ENCODE peak calls at places on chromosomes 5 and 9, in ten cellular contexts. A is A549, C is uterus, G is heart left ventricle, Q is NB4, B is upper lobe of left lung, E is HepG2, U is body of pancreas, H is transverse colon, P is tibial nerve. F is an unnamed sample.
A peak's percentile ranks its signal among the peaks of the same experiment; 100 is the strongest.

GRCh38 chr5:61301820-61302563 is 30.1 kb upstream of the ZSWIM6 start:
- DNase-seq in B (no peak), A (peak; percentile 90), P (peak; percentile 26), E (peak; percentile 98), Q (no peak), G (peak; percentile 72), U (peak; percentile 84), C (no peak), H (peak; percentile 66), F (peak; percentile 47)

GRCh38 chr9:77943053-77943452 is 88.6 kb downstream of the GNAQ start:
- DNase-seq in H (no peak), P (no peak), Q (peak; percentile 68), U (no peak), G (no peak), B (no peak), E (no peak), C (no peak), A (no peak), F (no peak)

GRCh38 chr5:87229780-87230179 is 37.9 kb upstream of the RASA1 start:
- DNase-seq in E (no peak), Q (no peak), H (no peak), P (no peak), U (no peak), C (no peak), A (no peak), G (no peak), B (no peak), F (no peak)

GRCh38 chr5:53819482-53819881 is 259.0 kb downstream of the NDUFS4 start:
- DNase-seq in Q (peak; percentile 2), H (no peak), B (no peak), P (no peak), G (no peak), E (no peak), C (no peak), A (no peak), U (no peak), F (no peak)

GRCh38 chr9:69130456-69131441 is 43.3 kb upstream of the TJP2 start:
- DNase-seq in B (no peak), H (no peak), U (no peak), Q (no peak), G (no peak), E (no peak), P (peak; percentile 64), A (no peak), C (peak; percentile 28), F (no peak)

GRCh38 chr5:143383988-143384387 is 19.5 kb downstream of the NR3C1 start:
- DNase-seq in C (no peak), H (no peak), B (no peak), E (no peak), Q (peak; percentile 23), U (no peak), P (no peak), A (no peak), G (no peak), F (no peak)

GRCh38 chr5:122880170-122880689 is 34.8 kb downstream of the SNX24 start:
- DNase-seq in U (no peak), B (no peak), Q (no peak), E (no peak), G (no peak), C (no peak), P (no peak), H (no peak), A (no peak), F (no peak)

GRCh38 chr5:160188151-160188967 is 40.9 kb upstream of the FABP6 start:
- DNase-seq in U (peak; percentile 68), C (peak; percentile 65), P (peak; percentile 24), E (no peak), H (peak; percentile 44), G (peak; percentile 80), B (peak; percentile 89), A (peak; percentile 31), Q (peak; percentile 41), F (peak; percentile 39)

GRCh38 chr9:111148994-111149759 is 110.9 kb upstream of the LPAR1 start:
- DNase-seq in A (no peak), G (peak; percentile 47), U (no peak), Q (peak; percentile 3), H (no peak), B (no peak), C (peak; percentile 23), E (peak; percentile 5), P (peak; percentile 18), F (no peak)

GRCh38 chr9:1050125-1050895 is at the start of gene DMRT2:
- DNase-seq in E (peak; percentile 51), P (peak; percentile 89), G (peak; percentile 91), C (peak; percentile 70), B (peak; percentile 92), Q (peak; percentile 98), H (peak; percentile 93), A (peak; percentile 81), U (peak; percentile 88), F (peak; percentile 84)

GRCh38 chr9:35605336-35606137 is 475 bp downstream of the TESK1 start:
- DNase-seq in G (peak; percentile 54), U (no peak), C (peak; percentile 42), P (no peak), A (peak; percentile 69), E (no peak), H (peak; percentile 35), B (peak; percentile 83), Q (peak; percentile 63), F (peak; percentile 92)

GRCh38 chr5:160174780-160175437 is 54.4 kb upstream of the FABP6 start:
- DNase-seq in E (no peak), C (no peak), H (no peak), G (no peak), A (no peak), U (no peak), B (no peak), Q (no peak), P (no peak), F (no peak)

GRCh38 chr5:142063376-142063775 is 45.2 kb upstream of the NDFIP1 start:
- DNase-seq in B (no peak), C (no peak), Q (no peak), H (no peak), U (no peak), G (no peak), P (no peak), E (no peak), A (no peak), F (no peak)
- H3K4me3 ChIP-seq in B (no peak overlapping the region), C (no peak overlapping the region), Q (no peak overlapping the region), H (no peak overlapping the region), U (no peak overlapping the region), G (peak overlapping the region; percentile 40), P (peak overlapping the region; percentile 17), E (no peak overlapping the region), A (no peak overlapping the region), F (no peak overlapping the region)

GRCh38 chr9:137067860-137068538 is 2.4 kb downstream of the SAPCD2 start:
- DNase-seq in P (peak; percentile 67), H (peak; percentile 90), A (peak; percentile 88), U (peak; percentile 87), C (peak; percentile 65), B (peak; percentile 71), Q (peak; percentile 87), E (peak; percentile 82), G (peak; percentile 82), F (peak; percentile 96)
- TF ChIP-seq CTCF in P (peak; percentile 84), H (peak; percentile 96), A (peak; percentile 73), U (peak; percentile 72), C (peak; percentile 73), B (peak; percentile 83), Q (peak; percentile 76), E (peak; percentile 83), G (peak; percentile 83), F (peak; percentile 7)

DNA sequence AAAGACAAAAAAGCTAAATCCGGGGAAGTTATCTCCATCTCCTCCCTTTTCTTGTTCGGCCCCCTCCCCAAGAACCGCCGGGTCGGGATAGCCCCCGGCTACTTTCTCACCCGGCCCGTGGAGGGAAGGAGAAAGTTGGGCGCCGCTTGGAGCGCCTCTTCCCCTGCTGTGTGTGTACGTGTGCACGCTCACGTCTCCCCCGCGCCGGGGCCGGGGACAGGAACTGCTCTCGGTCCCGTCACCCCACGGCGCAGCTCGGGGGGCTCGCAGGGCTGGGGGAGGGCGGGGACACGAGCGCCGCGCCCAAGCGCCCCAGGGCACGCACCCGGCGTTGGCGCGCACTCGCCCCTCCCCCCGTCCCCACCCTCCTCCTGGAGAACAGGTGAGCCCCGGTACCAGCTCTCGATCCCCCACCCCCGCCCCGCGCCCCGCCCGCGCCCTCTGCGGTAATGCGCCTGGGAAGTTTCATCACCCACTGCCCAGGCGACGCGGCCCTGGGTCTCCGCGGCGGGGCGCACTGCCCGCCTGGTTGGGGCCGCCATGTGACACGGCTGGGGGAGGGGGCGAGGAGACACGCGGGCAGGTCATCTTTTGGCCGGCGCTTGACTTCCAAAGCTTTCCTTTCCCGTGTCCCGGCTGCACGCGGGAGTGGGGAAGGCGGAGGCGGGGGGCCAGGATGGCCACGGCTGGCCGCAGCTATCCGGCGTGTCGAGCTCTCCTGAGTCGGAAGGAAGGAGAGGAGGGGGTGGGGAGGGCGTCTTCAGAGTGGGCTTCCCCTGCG is 1.3 kb upstream of the STC2 start:
- DNase-seq in U (peak; percentile 45), P (no peak), B (peak; percentile 85), H (no peak), Q (peak; percentile 26), G (peak; percentile 44), C (no peak), A (no peak), E (peak; percentile 72), F (no peak)
- TF ChIP-seq POLR2A in U (no peak), P (no peak), B (no peak), H (no peak), Q (no peak), G (no peak), C (no peak), A (no peak), E (peak; percentile 5), F (no peak)

GRCh38 chr5:172187118-172188032 is 649 bp downstream of the STK10 start:
- DNase-seq in Q (peak; percentile 84), C (peak; percentile 46), P (peak; percentile 43), G (peak; percentile 77), A (peak; percentile 79), B (peak; percentile 92), U (peak; percentile 31), E (peak; percentile 44), H (peak; percentile 81), F (peak; percentile 93)

GRCh38 chr5:172188033-172188892 is at the start of gene STK10:
- DNase-seq in E (peak; percentile 80), Q (peak; percentile 97), H (peak; percentile 94), A (peak; percentile 97), C (peak; percentile 83), G (peak; percentile 95), B (peak; percentile 98), U (peak; percentile 91), P (peak; percentile 73), F (peak; percentile 83)

GRCh38 chr5:172183881-172184280 is 4.1 kb downstream of the STK10 start:
- DNase-seq in Q (no peak), E (no peak), H (no peak), U (no peak), C (no peak), P (no peak), B (no peak), A (no peak), G (no peak), F (no peak)

GRCh38 chr5:172185096-172185461 is 2.9 kb downstream of the STK10 start:
- DNase-seq in H (no peak), C (no peak), A (no peak), G (no peak), P (no peak), B (no peak), Q (no peak), U (no peak), E (no peak), F (no peak)

DNA sequence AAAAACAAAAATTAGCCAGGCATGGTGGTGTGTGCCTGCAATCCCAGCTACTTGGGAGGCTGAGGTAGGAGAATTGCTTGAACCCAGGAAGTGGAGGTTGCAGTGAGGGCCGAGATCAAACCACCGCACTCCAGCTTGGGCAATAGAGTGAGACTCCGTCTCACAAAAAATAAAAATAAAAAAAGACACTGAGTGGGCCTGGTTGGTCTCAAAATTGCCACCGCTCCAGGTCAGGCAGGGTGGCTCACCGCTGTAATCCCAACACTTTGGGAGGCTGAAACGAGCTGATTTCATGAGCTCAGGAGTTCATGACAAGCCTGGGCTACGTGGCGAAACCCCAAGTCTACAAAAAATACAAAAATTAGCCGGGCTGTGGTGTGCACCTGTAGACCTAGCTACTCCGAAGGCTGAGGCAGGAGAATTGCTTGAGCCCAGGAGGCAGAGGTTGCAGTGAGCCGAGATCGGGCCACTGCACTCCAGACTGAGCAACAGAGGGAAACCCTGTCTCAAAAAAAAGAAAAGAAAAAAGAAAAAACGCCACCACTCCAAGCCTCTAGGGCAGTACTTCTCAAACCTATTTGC is 1.8 kb downstream of the STK10 start:
- DNase-seq in Q (no peak), U (no peak), G (no peak), C (no peak), A (no peak), H (no peak), B (no peak), E (no peak), P (no peak), F (peak; percentile 52)
- H3K4me3 ChIP-seq in Q (peak overlapping the region; percentile 97), U (no peak overlapping the region), G (peak overlapping the region; percentile 87), C (no peak overlapping the region), A (no peak overlapping the region), H (peak overlapping the region; percentile 62), B (peak overlapping the region; percentile 96), E (peak overlapping the region; percentile 93), P (peak overlapping the region; percentile 82), F (no peak overlapping the region)

F was measured in lower leg skin.